ENCODE peak calls at places on chromosomes 5 and 9, in nine cellular contexts. R is GM19239; Q is aorta; X is mucosa of descending colon; B is esophagus muscularis mucosa; P is pons; A is stimulated activated CD4-positive, alpha-beta T cell treated with anti-CD3 and anti-CD28 coated beads, TNF-alpha, amount 100 ng/mL, for 48 hours; W is skeletal muscle cell; N is heart right ventricle. C is an unnamed sample.

GRCh38 chr9:37565661-37566618 is 10.2 kb downstream of the FBXO10 start:
- DNase-seq in R (peak), Q (no peak), X (no peak), B (no peak), P (no peak), A (no peak), W (no peak), N (no peak), C (peak)

GRCh38 chr5:145911164-145911563 is 25.2 kb upstream of the SH3RF2 start:
- DNase-seq in R (no peak), Q (no peak), X (no peak), B (peak), P (no peak), A (no peak), W (no peak), N (no peak), C (no peak)

GRCh38 chr5:586751-587285 is 25.3 kb upstream of the CEP72 start:
- DNase-seq in R (no peak), Q (no peak), X (no peak), B (no peak), P (no peak), A (no peak), W (no peak), N (no peak), C (no peak)

GRCh38 chr5:58002318-58002717 is 457.6 kb downstream of the PLK2 start:
- DNase-seq in R (no peak), Q (no peak), X (no peak), B (no peak), P (no peak), A (no peak), W (peak), N (no peak), C (no peak)

GRCh38 chr5:67065697-67066096 is 130.9 kb downstream of the CD180 start:
- DNase-seq in R (no peak), Q (no peak), X (no peak), B (no peak), P (no peak), A (no peak), W (no peak), N (no peak), C (no peak)

GRCh38 chr5:59587489-59588337 is 305.8 kb downstream of the PDE4D start:
- DNase-seq in R (no peak), Q (peak), X (peak), B (no peak), P (peak), A (no peak), W (peak), N (peak), C (no peak)

GRCh38 chr5:60997721-60998120 is 52.7 kb downstream of the NDUFAF2 start:
- DNase-seq in R (no peak), Q (no peak), X (no peak), B (no peak), P (no peak), A (no peak), W (no peak), N (no peak), C (no peak)

GRCh38 chr9:22416692-22417060 is 29.9 kb upstream of the DMRTA1 start:
- DNase-seq in R (no peak), Q (no peak), X (no peak), B (no peak), P (no peak), A (no peak), W (peak), N (no peak), C (no peak)

GRCh38 chr9:93574091-93574899 is 2.1 kb upstream of the PHF2 start:
- DNase-seq in R (no peak), Q (no peak), X (no peak), B (no peak), P (no peak), A (no peak), W (no peak), N (no peak), C (no peak)

GRCh38 chr9:91820126-91820750 is 129.8 kb downstream of the ROR2 start:
- DNase-seq in R (no peak), Q (peak), X (no peak), B (no peak), P (no peak), A (no peak), W (no peak), N (no peak), C (no peak)

GRCh38 chr9:130129425-130130061 is 42.7 kb upstream of the NCS1 start:
- DNase-seq in R (no peak), Q (no peak), X (no peak), B (no peak), P (no peak), A (no peak), W (no peak), N (no peak), C (no peak)

GRCh38 chr9:91147079-91147708 is 214.5 kb downstream of the AUH start:
- DNase-seq in R (no peak), Q (no peak), X (no peak), B (no peak), P (no peak), A (no peak), W (no peak), N (no peak), C (no peak)

GRCh38 chr5:69268899-69269298 is 34.2 kb downstream of the CDK7 start:
- DNase-seq in R (no peak), Q (no peak), X (no peak), B (no peak), P (no peak), A (no peak), W (no peak), N (no peak), C (no peak)

GRCh38 chr5:56212127-56212879 is 20.8 kb downstream of the ANKRD55 start:
- DNase-seq in R (no peak), Q (no peak), X (no peak), B (no peak), P (no peak), A (no peak), W (no peak), N (no peak), C (no peak)

GRCh38 chr5:34652466-34652865 is 3.7 kb upstream of the RAI14 start:
- DNase-seq in R (no peak), Q (no peak), X (no peak), B (no peak), P (no peak), A (no peak), W (no peak), N (no peak), C (no peak)

GRCh38 chr5:115069087-115069968 is 100.4 kb downstream of the TRIM36 start:
- DNase-seq in R (no peak), Q (no peak), X (no peak), B (peak), P (peak), A (no peak), W (peak), N (no peak), C (no peak)

GRCh38 chr9:72952914-72953313 is at the start of gene ALDH1A1:
- DNase-seq in R (no peak), Q (no peak), X (no peak), B (no peak), P (peak), A (no peak), W (no peak), N (no peak), C (no peak)

GRCh38 chr5:138981606-138982005 is 106.5 kb upstream of the LRRTM2 start:
- DNase-seq in R (no peak), Q (no peak), X (no peak), B (no peak), P (no peak), A (no peak), W (no peak), N (no peak), C (no peak)

GRCh38 chr9:19232830-19233194 is 2.3 kb downstream of the DENND4C start:
- DNase-seq in R (peak), Q (no peak), X (no peak), B (no peak), P (peak), A (no peak), W (no peak), N (no peak), C (no peak)

GRCh38 chr9:36867672-36868471 is 166.2 kb downstream of the PAX5 start:
- DNase-seq in R (no peak), Q (no peak), X (peak), B (no peak), P (no peak), A (no peak), W (no peak), N (no peak), C (no peak)

GRCh38 chr9:33198163-33198562 is 31.0 kb upstream of the B4GALT1 start:
- DNase-seq in R (no peak), Q (peak), X (no peak), B (no peak), P (peak), A (no peak), W (no peak), N (peak), C (no peak)

GRCh38 chr5:54742417-54742889 is 224.9 kb downstream of the SNX18 start:
- DNase-seq in R (no peak), Q (no peak), X (no peak), B (peak), P (no peak), A (no peak), W (no peak), N (no peak), C (no peak)

GRCh38 chr5:73119492-73120157 is 750 bp upstream of the TMEM171 start:
- DNase-seq in R (no peak), Q (no peak), X (peak), B (no peak), P (no peak), A (no peak), W (no peak), N (no peak), C (no peak)

GRCh38 chr5:522899-523657 is 1.2 kb downstream of the SLC9A3 start:
- DNase-seq in R (no peak), Q (no peak), X (no peak), B (no peak), P (no peak), A (no peak), W (no peak), N (no peak), C (no peak)

GRCh38 chr9:92762196-92762595 is 2.4 kb downstream of the BICD2 start:
- DNase-seq in R (no peak), Q (no peak), X (no peak), B (no peak), P (no peak), A (no peak), W (no peak), N (no peak), C (no peak)

GRCh38 chr9:129995409-129996160 is 47.4 kb downstream of the FNBP1 start:
- DNase-seq in R (no peak), Q (no peak), X (no peak), B (no peak), P (peak), A (no peak), W (no peak), N (no peak), C (no peak)

GRCh38 chr9:91495450-91495849 is 71.8 kb upstream of the NFIL3 start:
- DNase-seq in R (no peak), Q (no peak), X (no peak), B (no peak), P (no peak), A (no peak), W (peak), N (no peak), C (no peak)

GRCh38 chr5:143758750-143759149 is 53.2 kb upstream of the HMHB1 start:
- DNase-seq in R (peak), Q (no peak), X (no peak), B (no peak), P (no peak), A (no peak), W (no peak), N (no peak), C (no peak)

GRCh38 chr5:175353876-175354275 is 90.1 kb downstream of the DRD1 start:
- DNase-seq in R (no peak), Q (no peak), X (no peak), B (no peak), P (no peak), A (no peak), W (no peak), N (no peak), C (no peak)

GRCh38 chr9:15572200-15572599 is 19.4 kb downstream of the CCDC171 start:
- DNase-seq in R (no peak), Q (no peak), X (no peak), B (no peak), P (no peak), A (no peak), W (no peak), N (no peak), C (no peak)

GRCh38 chr9:103674271-103674670 is 419.8 kb upstream of the SMC2 start:
- DNase-seq in R (no peak), Q (no peak), X (no peak), B (no peak), P (no peak), A (no peak), W (no peak), N (no peak), C (no peak)

GRCh38 chr5:179497636-179498365 is 52.6 kb upstream of the RUFY1 start:
- DNase-seq in R (no peak), Q (no peak), X (no peak), B (no peak), P (no peak), A (no peak), W (no peak), N (no peak), C (no peak)

GRCh38 chr5:1312993-1313833 is 18.3 kb upstream of the TERT start:
- DNase-seq in R (no peak), Q (peak), X (no peak), B (no peak), P (no peak), A (no peak), W (no peak), N (no peak), C (peak)

C was measured in GM12891.